ENCODE peak calls at places on chromosomes 13 and 19, in seven cellular contexts. J is CD4-positive, alpha-beta T cell; C is HepG2; I is foreskin keratinocyte; K is mesendoderm; T is stomach; P is tibial nerve. V is an unnamed sample.

GRCh38 chr13:94860981-94861407 is 148.6 kb upstream of the SOX21 start:
- DNase-seq in K (no peak), J (no peak), C (no peak), T (no peak), I (no peak), P (no peak), V (no peak)

GRCh38 chr13:44756411-44756810 is 180.3 kb upstream of the TSC22D1 start:
- DNase-seq in K (no peak), T (no peak), C (no peak), P (no peak), J (no peak), I (no peak), V (no peak)

GRCh38 chr13:95438297-95438696 is 114.2 kb upstream of the CLDN10 start:
- DNase-seq in T (no peak), P (no peak), J (no peak), C (no peak), K (peak; percentile 68), I (no peak), V (no peak)

GRCh38 chr19:5060591-5061339 is 91.9 kb downstream of the KDM4B start:
- DNase-seq in J (no peak), C (no peak), P (no peak), T (no peak), I (no peak), K (no peak), V (no peak)

GRCh38 chr13:33721719-33722118 is 96.2 kb upstream of the RFC3 start:
- DNase-seq in K (no peak), T (no peak), J (no peak), I (peak; percentile 62), C (no peak), P (no peak), V (no peak)

GRCh38 chr19:6087074-6087506 is 23.2 kb downstream of the RFX2 start:
- DNase-seq in I (no peak), J (no peak), K (peak; percentile 59), T (no peak), C (peak; percentile 75), P (no peak), V (no peak)

GRCh38 chr19:42386974-42387707 is 3.0 kb downstream of the CNFN start:
- DNase-seq in J (peak; percentile 51), K (peak; percentile 92), T (peak; percentile 55), I (peak; percentile 47), P (peak; percentile 18), C (peak; percentile 63), V (no peak)

GRCh38 chr19:38721977-38722773 is 22.1 kb downstream of the CAPN12 start:
- DNase-seq in C (peak; percentile 96), T (peak; percentile 60), P (peak; percentile 56), J (no peak), I (no peak), K (no peak), V (peak; percentile 89)

GRCh38 chr19:8355631-8356402 is 8.1 kb upstream of the ANGPTL4 start:
- DNase-seq in J (no peak), T (no peak), P (no peak), I (peak; percentile 78), K (no peak), C (peak; percentile 72), V (no peak)
- H3K27ac ChIP-seq in J (no peak overlapping the region), T (peak overlapping the region; percentile 61), P (no peak overlapping the region), I (no peak overlapping the region), K (no peak overlapping the region), C (peak overlapping the region; percentile 17), V (no peak overlapping the region)

DNA sequence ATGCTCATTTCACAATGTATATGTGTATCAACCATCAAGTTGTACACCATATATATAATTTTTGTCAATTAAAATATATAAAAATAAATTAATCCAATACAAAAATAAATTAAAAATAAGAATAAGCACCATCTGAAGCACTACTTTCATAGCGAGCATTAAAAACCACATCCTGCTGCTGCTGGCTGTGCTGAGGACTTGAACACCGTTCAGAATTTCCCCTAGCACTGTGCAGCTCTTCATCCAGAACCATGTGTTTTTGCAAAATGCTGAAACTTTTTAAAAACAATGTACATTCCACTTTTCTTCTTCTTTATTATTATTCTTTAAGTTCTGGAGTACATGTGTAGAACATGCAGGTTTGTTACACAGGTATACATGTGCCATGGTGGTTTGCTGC is 40.0 kb upstream of the FOXO1 start:
- DNase-seq in P (no peak), K (no peak), C (no peak), I (no peak), T (no peak), J (no peak), V (no peak)
- H3K27ac ChIP-seq in P (no peak overlapping the region), K (no peak overlapping the region), C (no peak overlapping the region), I (no peak overlapping the region), T (no peak overlapping the region), J (no peak overlapping the region), V (no peak overlapping the region)

GRCh38 chr13:41644742-41645141 is 187.4 kb downstream of the RGCC start:
- DNase-seq in T (no peak), K (no peak), I (no peak), C (no peak), J (no peak), P (no peak), V (no peak)
- H3K27ac ChIP-seq in T (peak overlapping the region; percentile 34), K (no peak overlapping the region), I (no peak overlapping the region), C (peak overlapping the region; percentile 71), J (no peak overlapping the region), P (peak overlapping the region; percentile 11), V (peak overlapping the region; percentile 16)

DNA sequence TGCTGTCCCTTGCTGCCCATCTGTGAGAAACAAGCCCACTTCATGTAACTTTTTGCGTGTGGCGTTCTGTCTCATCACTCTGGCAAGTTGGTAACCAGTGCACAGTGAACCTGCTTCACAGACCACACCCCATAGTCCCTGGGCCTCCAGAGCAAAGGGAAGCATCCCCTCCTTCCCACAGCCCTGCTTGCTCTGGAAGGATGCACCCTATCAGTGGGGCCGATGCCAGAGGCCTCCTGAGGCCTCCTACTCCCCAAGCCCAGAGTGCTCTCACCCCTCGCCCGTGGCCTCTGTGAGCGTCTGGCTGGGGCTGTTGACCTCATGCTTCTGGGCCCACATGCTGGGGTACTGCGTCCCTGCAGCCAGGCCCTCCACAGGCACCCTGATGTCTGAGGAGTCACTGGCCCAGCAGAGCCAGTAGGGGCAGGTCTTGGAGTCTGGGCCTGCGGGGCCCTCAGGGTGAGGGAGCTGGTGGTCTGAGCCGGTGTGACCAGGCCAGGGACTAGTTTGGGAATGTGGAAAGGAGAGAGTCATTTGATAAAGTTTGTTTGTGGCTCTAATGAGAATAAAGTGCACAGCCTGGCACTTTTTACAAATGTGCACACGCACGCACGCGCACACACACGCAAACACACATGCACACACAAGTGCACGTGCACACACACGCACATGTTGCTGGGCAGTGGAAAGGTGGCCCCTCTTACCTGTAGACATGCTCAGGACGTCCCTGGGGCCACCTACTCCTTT is 5.1 kb downstream of the TMEM86B start:
- DNase-seq in J (no peak), T (no peak), K (no peak), I (no peak), C (no peak), P (no peak), V (no peak)
- H3K27ac ChIP-seq in J (no peak overlapping the region), T (no peak overlapping the region), K (no peak overlapping the region), I (no peak overlapping the region), C (no peak overlapping the region), P (no peak overlapping the region), V (no peak overlapping the region)

DNA sequence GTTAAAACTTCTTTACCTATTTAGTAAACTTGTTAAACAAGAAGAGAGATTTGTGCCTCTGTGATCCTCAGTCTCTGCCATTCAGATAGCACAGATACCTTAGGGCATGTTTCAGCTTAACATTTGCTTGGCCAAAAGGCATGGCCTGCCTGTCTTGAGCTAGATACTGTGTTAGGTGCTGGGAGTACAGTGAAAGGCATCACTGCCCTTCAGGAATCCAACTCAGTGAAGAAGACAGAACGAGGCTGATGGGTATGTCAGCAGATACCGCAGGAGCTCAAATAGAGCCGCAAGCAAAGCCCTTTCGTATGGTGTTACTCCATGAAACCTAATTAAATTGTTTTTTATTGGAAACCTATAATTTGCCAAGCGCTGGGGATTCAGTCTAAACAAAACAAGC is 12.9 kb downstream of the ZNF507 start:
- DNase-seq in K (no peak), C (no peak), T (no peak), J (no peak), P (no peak), I (no peak), V (no peak)
- H3K27ac ChIP-seq in K (no peak overlapping the region), C (no peak overlapping the region), T (no peak overlapping the region), J (no peak overlapping the region), P (no peak overlapping the region), I (no peak overlapping the region), V (no peak overlapping the region)

GRCh38 chr19:49338691-49339363 is 3.6 kb downstream of the CD37 start:
- DNase-seq in T (peak; percentile 96), J (no peak), I (peak; percentile 71), P (peak; percentile 29), K (peak; percentile 98), C (no peak), V (no peak)

GRCh38 chr19:49337267-49338022 is 2.2 kb downstream of the CD37 start:
- DNase-seq in C (no peak), J (no peak), I (no peak), P (no peak), T (no peak), K (peak; percentile 19), V (no peak)

GRCh38 chr19:49339364-49340068 is 4.3 kb downstream of the CD37 start:
- DNase-seq in J (no peak), P (peak; percentile 73), C (no peak), I (peak; percentile 75), K (peak; percentile 98), T (peak; percentile 87), V (peak; percentile 84)

GRCh38 chr19:49336482-49337266 is 1.5 kb downstream of the CD37 start:
- DNase-seq in J (no peak), I (no peak), P (no peak), K (no peak), C (no peak), T (no peak), V (no peak)

DNA sequence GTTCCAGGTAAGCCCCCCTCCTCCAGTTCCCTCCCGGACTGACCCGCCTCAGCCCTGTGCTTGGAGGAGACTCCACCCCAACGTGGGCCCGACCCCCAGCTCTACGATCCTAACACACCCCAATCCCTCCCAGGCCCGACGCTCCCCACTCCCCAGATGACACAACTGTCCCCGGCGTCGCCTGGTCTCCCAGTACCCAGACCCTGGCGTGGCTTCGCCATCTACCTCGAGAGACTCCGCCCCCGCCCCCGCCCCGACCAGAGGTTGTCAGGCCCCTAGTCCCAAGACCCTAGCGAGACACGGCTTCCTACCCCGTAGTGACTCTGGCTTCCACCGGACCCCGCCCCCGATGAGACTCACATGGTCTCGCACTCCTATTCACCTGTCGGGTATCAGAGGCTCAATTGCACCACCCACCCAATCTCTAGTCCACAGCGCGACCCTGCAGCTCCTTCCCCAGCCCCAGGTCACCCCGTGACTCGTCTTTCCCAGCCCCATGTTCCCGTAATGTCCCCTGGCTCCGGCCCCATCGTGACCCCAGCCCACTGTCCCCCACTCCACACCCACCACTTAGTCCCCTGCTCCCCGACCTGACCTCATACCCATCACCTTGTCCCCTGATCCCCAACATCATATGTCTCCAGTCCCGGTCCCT is 2.9 kb downstream of the CD37 start:
- DNase-seq in P (no peak), T (no peak), K (peak; percentile 69), C (no peak), I (no peak), J (no peak), V (peak; percentile 26)
- H3K27ac ChIP-seq in P (no peak overlapping the region), T (peak overlapping the region; percentile 93), K (no peak overlapping the region), C (no peak overlapping the region), I (no peak overlapping the region), J (no peak overlapping the region), V (no peak overlapping the region)

V was measured in dorsolateral prefrontal cortex.